ENCODE peak calls at places on chromosome 19, in six cellular contexts. Q is ovary; E is fibroblast of mammary gland; M is CD4-positive, alpha-beta memory T cell; W is pancreas; A is kidney epithelial cell. V is an unnamed sample.

GRCh38 chr19:6071103-6071485 is 39.2 kb downstream of the RFX2 start:
- DNase-seq in Q (peak), E (peak), M (no peak), W (no peak), A (no peak), V (no peak)

GRCh38 chr19:33476151-33476707 is 45.4 kb downstream of the PEPD start:
- DNase-seq in Q (no peak), E (no peak), M (no peak), W (no peak), A (no peak), V (no peak)

GRCh38 chr19:17952041-17952976 is 14.6 kb upstream of the KCNN1 start:
- DNase-seq in Q (no peak), E (no peak), M (no peak), W (no peak), A (no peak), V (no peak)

GRCh38 chr19:58213075-58213369 is 15.7 kb upstream of the ZNF544 start:
- DNase-seq in Q (no peak), E (no peak), M (no peak), W (no peak), A (no peak), V (no peak)

GRCh38 chr19:29603308-29603707 is 2.8 kb upstream of the POP4 start:
- DNase-seq in Q (no peak), E (no peak), M (no peak), W (no peak), A (no peak), V (no peak)

GRCh38 chr19:8265872-8266271 is 42.3 kb downstream of the CD320 start:
- DNase-seq in Q (no peak), E (no peak), M (no peak), W (no peak), A (no peak), V (peak)

GRCh38 chr19:8487137-8487851 is 15.1 kb downstream of the PRAM1 start:
- DNase-seq in Q (no peak), E (no peak), M (peak), W (peak), A (no peak), V (no peak)

GRCh38 chr19:48501446-48501960 is 10.1 kb downstream of the LMTK3 start:
- DNase-seq in Q (no peak), E (no peak), M (peak), W (peak), A (no peak), V (no peak)

GRCh38 chr19:5534787-5535586 is 32.8 kb downstream of the TINCR start:
- DNase-seq in Q (no peak), E (peak), M (no peak), W (no peak), A (no peak), V (no peak)

GRCh38 chr19:40312533-40312932 is 27.4 kb upstream of the AKT2 start:
- DNase-seq in Q (no peak), E (no peak), M (no peak), W (no peak), A (no peak), V (no peak)

GRCh38 chr19:55660404-55660803 is 5.6 kb downstream of the U2AF2 start:
- DNase-seq in Q (no peak), E (no peak), M (no peak), W (no peak), A (no peak), V (no peak)

GRCh38 chr19:47603706-47604310 is 5.1 kb upstream of the BICRA start:
- DNase-seq in Q (no peak), E (no peak), M (no peak), W (no peak), A (no peak), V (no peak)

GRCh38 chr19:40650749-40651305 is 39.6 kb downstream of the NUMBL start:
- DNase-seq in Q (no peak), E (peak), M (no peak), W (no peak), A (no peak), V (peak)

GRCh38 chr19:326851-327250 is 17.7 kb downstream of the MIER2 start:
- DNase-seq in Q (no peak), E (no peak), M (no peak), W (no peak), A (no peak), V (no peak)

GRCh38 chr19:49489601-49490167 is 2.3 kb downstream of the RPL13A start:
- DNase-seq in Q (no peak), E (peak), M (peak), W (no peak), A (no peak), V (no peak)

GRCh38 chr19:43592800-43593350 is 3.1 kb downstream of the IRGQ start:
- DNase-seq in Q (peak), E (no peak), M (no peak), W (no peak), A (no peak), V (no peak)

GRCh38 chr19:5973867-5974635 is 3.9 kb downstream of the RANBP3 start:
- DNase-seq in Q (no peak), E (no peak), M (no peak), W (no peak), A (no peak), V (no peak)

GRCh38 chr19:13981467-13981866 is 24.7 kb downstream of the RFX1 start:
- DNase-seq in Q (no peak), E (no peak), M (no peak), W (no peak), A (no peak), V (no peak)

GRCh38 chr19:48239120-48239519 is 16.6 kb downstream of the CARD8 start:
- DNase-seq in Q (no peak), E (no peak), M (no peak), W (no peak), A (no peak), V (no peak)

GRCh38 chr19:1130801-1131717 is 27.3 kb downstream of the GPX4 start:
- DNase-seq in Q (no peak), E (no peak), M (peak), W (no peak), A (no peak), V (no peak)

GRCh38 chr19:57708641-57709354 is at the start of gene ZNF154:
- DNase-seq in Q (no peak), E (peak), M (peak), W (peak), A (peak), V (no peak)

GRCh38 chr19:41535029-41535622 is 40.8 kb upstream of the CEACAM21 start:
- DNase-seq in Q (no peak), E (no peak), M (no peak), W (no peak), A (no peak), V (no peak)

GRCh38 chr19:14267224-14267741 is 61.3 kb upstream of the ADGRL1 start:
- DNase-seq in Q (no peak), E (no peak), M (no peak), W (no peak), A (no peak), V (no peak)

GRCh38 chr19:49125025-49125731 is 5.8 kb downstream of the PPFIA3 start:
- DNase-seq in Q (no peak), E (no peak), M (no peak), W (no peak), A (no peak), V (no peak)

GRCh38 chr19:45585158-45585577 is 566 bp upstream of the OPA3 start:
- DNase-seq in Q (no peak), E (no peak), M (no peak), W (no peak), A (no peak), V (no peak)
- H3K4me3 ChIP-seq in Q (peak), E (peak), M (peak), W (peak), A (peak), V (peak)

DNA sequence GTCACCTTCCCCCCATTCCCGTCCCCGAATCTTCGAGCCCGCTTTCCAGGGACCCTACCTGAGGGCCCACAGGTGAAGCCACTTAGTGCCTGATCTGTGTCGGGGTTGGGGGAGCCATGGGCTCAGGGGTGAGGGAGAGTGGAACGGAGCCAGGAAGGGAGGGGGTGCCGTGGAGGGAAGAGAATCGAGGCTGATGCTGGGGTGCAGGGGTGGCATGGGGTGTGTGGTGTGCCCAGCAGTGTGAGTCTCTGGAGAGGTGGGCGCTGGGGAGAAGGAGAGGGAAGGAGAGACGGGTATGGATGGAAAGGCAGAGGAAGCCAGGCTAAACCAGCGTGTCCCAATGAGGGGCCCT is 1.1 kb upstream of the HPN start:
- DNase-seq in Q (peak), E (no peak), M (no peak), W (no peak), A (no peak), V (no peak)
- H3K4me3 ChIP-seq in Q (no peak), E (no peak), M (peak), W (no peak), A (no peak), V (no peak)

DNA sequence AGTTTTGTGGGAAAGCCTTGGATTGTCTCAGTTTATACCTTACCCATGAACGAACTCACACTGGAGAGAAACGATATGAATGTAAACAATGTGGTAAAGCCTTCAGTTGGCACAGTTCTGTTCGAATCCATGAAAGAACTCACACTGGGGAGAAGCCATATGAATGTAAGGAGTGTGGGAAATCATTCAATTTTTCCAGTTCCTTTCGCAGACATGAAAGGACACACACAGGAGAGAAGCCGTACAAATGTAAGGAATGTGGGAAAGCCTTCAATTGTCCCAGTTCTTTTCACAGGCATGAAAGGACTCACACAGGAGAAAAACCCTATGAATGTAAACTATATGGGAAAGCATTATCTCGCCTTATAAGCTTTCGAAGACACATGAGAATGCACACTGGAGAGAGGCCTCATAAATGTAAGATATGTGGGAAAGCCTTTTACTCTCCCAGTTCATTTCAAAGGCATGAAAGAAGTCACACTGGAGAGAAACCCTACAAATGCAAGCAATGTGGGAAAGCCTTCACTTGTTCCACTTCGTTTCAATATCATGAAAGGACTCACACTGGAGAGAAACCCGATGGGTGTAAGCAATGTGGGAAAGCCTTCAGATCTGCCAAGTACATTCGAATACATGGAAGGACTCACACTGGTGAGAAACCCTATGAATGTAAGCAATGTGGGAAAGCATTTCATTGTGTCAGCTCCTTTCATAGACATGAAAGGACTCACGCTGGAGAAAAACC is 7.5 kb upstream of the ZNF440 start:
- DNase-seq in Q (no peak), E (no peak), M (peak), W (no peak), A (no peak), V (no peak)
- H3K4me3 ChIP-seq in Q (no peak), E (no peak), M (no peak), W (no peak), A (no peak), V (no peak)

DNA sequence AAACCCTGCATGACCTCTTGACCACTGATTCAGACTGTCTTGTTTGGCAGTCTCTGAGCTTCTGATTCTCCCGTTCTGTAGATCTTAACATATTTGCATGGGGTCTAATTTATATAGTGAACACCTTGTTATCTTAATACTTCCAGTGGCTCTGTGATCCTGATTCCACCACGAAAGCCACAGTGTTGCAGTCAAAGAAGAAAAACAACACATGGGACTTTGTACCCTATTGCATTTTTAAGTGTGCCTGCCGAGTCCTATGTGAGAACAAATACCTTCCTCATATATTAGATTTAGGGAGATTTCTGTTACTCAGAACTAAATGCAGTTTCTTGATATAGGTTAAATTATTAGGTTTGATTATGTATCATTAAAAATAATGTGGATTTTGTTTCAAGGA is 12.3 kb upstream of the ZNF556 start:
- DNase-seq in Q (no peak), E (no peak), M (no peak), W (no peak), A (no peak), V (no peak)
- H3K4me3 ChIP-seq in Q (no peak), E (no peak), M (no peak), W (no peak), A (no peak), V (no peak)